ENCODE peak calls at places on chromosomes 6 and 20, in seven cellular contexts. One of them, this sample, is unnamed.
A peak's percentile ranks its signal among the peaks of the same experiment; 100 is the strongest.

GRCh38 chr6:165664553-165665383 is 1.7 kb upstream of the PDE10A start:
- DNase-seq in OCI-LY7: no peak
- DNase-seq in CD8-positive, alpha-beta T cell: no peak
- DNase-seq in PC-9: no peak
- DNase-seq in lung: no peak
- DNase-seq in Peyer's patch: no peak
- DNase-seq in upper lobe of right lung: no peak
- DNase-seq in this sample: no peak

GRCh38 chr6:99521557-99522286 is 6.5 kb upstream of the USP45 start:
- DNase-seq in Peyer's patch: no peak
- DNase-seq in upper lobe of right lung: no peak
- DNase-seq in OCI-LY7: no peak
- DNase-seq in CD8-positive, alpha-beta T cell: no peak
- DNase-seq in lung: peak; percentile 35
- DNase-seq in PC-9: peak; percentile 44
- DNase-seq in this sample: no peak

GRCh38 chr6:429515-430121 is 38.1 kb downstream of the IRF4 start:
- DNase-seq in OCI-LY7: no peak
- DNase-seq in upper lobe of right lung: no peak
- DNase-seq in CD8-positive, alpha-beta T cell: no peak
- DNase-seq in lung: no peak
- DNase-seq in PC-9: no peak
- DNase-seq in Peyer's patch: no peak
- DNase-seq in this sample: no peak

GRCh38 chr6:7557652-7558051 is 16.2 kb downstream of the DSP start:
- DNase-seq in OCI-LY7: no peak
- DNase-seq in PC-9: no peak
- DNase-seq in CD8-positive, alpha-beta T cell: no peak
- DNase-seq in Peyer's patch: no peak
- DNase-seq in lung: no peak
- DNase-seq in upper lobe of right lung: no peak
- DNase-seq in this sample: no peak

GRCh38 chr20:2751868-2752630 is 48.4 kb downstream of the CPXM1 start:
- DNase-seq in lung: no peak
- DNase-seq in PC-9: no peak
- DNase-seq in Peyer's patch: peak; percentile 58
- DNase-seq in OCI-LY7: no peak
- DNase-seq in CD8-positive, alpha-beta T cell: peak; percentile 70
- DNase-seq in upper lobe of right lung: peak; percentile 74
- DNase-seq in this sample: no peak

GRCh38 chr20:16115891-16116577 is 457.2 kb downstream of the KIF16B start:
- DNase-seq in upper lobe of right lung: no peak
- DNase-seq in OCI-LY7: no peak
- DNase-seq in PC-9: no peak
- DNase-seq in CD8-positive, alpha-beta T cell: no peak
- DNase-seq in lung: no peak
- DNase-seq in Peyer's patch: no peak
- DNase-seq in this sample: no peak

GRCh38 chr6:42120895-42121865 is 21.2 kb downstream of the C6orf132 start:
- DNase-seq in OCI-LY7: no peak
- DNase-seq in upper lobe of right lung: no peak
- DNase-seq in CD8-positive, alpha-beta T cell: no peak
- DNase-seq in lung: peak; percentile 54
- DNase-seq in Peyer's patch: peak; percentile 57
- DNase-seq in PC-9: peak; percentile 97
- DNase-seq in this sample: no peak

GRCh38 chr6:110828396-110828795 is 13.1 kb upstream of the CDK19 start:
- DNase-seq in lung: no peak
- DNase-seq in Peyer's patch: no peak
- DNase-seq in upper lobe of right lung: no peak
- DNase-seq in OCI-LY7: no peak
- DNase-seq in CD8-positive, alpha-beta T cell: no peak
- DNase-seq in PC-9: peak; percentile 97
- DNase-seq in this sample: no peak

GRCh38 chr6:36139431-36139830 is 9.1 kb downstream of the MAPK13 start:
- DNase-seq in lung: no peak
- DNase-seq in upper lobe of right lung: no peak
- DNase-seq in Peyer's patch: no peak
- DNase-seq in CD8-positive, alpha-beta T cell: no peak
- DNase-seq in PC-9: no peak
- DNase-seq in OCI-LY7: no peak
- DNase-seq in this sample: no peak

GRCh38 chr6:129667034-129667433 is 42.9 kb downstream of the ARHGAP18 start:
- DNase-seq in PC-9: no peak
- DNase-seq in CD8-positive, alpha-beta T cell: no peak
- DNase-seq in OCI-LY7: no peak
- DNase-seq in upper lobe of right lung: no peak
- DNase-seq in lung: no peak
- DNase-seq in Peyer's patch: no peak
- DNase-seq in this sample: no peak

GRCh38 chr6:32940656-32941411 is at the start of gene HLA-DMB:
- DNase-seq in Peyer's patch: peak; percentile 83
- DNase-seq in CD8-positive, alpha-beta T cell: peak; percentile 70
- DNase-seq in upper lobe of right lung: peak; percentile 66
- DNase-seq in OCI-LY7: peak; percentile 91
- DNase-seq in PC-9: peak; percentile 61
- DNase-seq in lung: peak; percentile 74
- DNase-seq in this sample: no peak

GRCh38 chr6:89375427-89375868 is 22.9 kb upstream of the UBE2J1 start:
- DNase-seq in upper lobe of right lung: peak; percentile 86
- DNase-seq in OCI-LY7: peak; percentile 81
- DNase-seq in CD8-positive, alpha-beta T cell: peak; percentile 75
- DNase-seq in Peyer's patch: peak; percentile 91
- DNase-seq in lung: peak; percentile 79
- DNase-seq in PC-9: peak; percentile 84
- DNase-seq in this sample: peak; percentile 19

GRCh38 chr20:49513009-49513408 is 30.5 kb upstream of the KCNB1 start:
- DNase-seq in CD8-positive, alpha-beta T cell: no peak
- DNase-seq in PC-9: peak; percentile 9
- DNase-seq in OCI-LY7: no peak
- DNase-seq in upper lobe of right lung: no peak
- DNase-seq in Peyer's patch: no peak
- DNase-seq in lung: no peak
- DNase-seq in this sample: no peak

GRCh38 chr6:79719248-79719975 is 88.3 kb downstream of the SH3BGRL2 start:
- DNase-seq in OCI-LY7: no peak
- DNase-seq in lung: no peak
- DNase-seq in PC-9: no peak
- DNase-seq in upper lobe of right lung: no peak
- DNase-seq in CD8-positive, alpha-beta T cell: no peak
- DNase-seq in Peyer's patch: no peak
- DNase-seq in this sample: no peak

GRCh38 chr6:113825776-113826175 is 31.4 kb upstream of the MARCKS start:
- DNase-seq in upper lobe of right lung: peak; percentile 65
- DNase-seq in OCI-LY7: no peak
- DNase-seq in lung: peak; percentile 35
- DNase-seq in Peyer's patch: peak; percentile 62
- DNase-seq in PC-9: no peak
- DNase-seq in CD8-positive, alpha-beta T cell: no peak
- DNase-seq in this sample: no peak

GRCh38 chr6:94468830-94469229 is 1049.5 kb upstream of the EPHA7 start:
- DNase-seq in upper lobe of right lung: no peak
- DNase-seq in OCI-LY7: no peak
- DNase-seq in CD8-positive, alpha-beta T cell: no peak
- DNase-seq in PC-9: no peak
- DNase-seq in lung: no peak
- DNase-seq in Peyer's patch: no peak
- DNase-seq in this sample: no peak

GRCh38 chr6:26234421-26235239 is 130.4 kb upstream of the BTN3A2 start:
- DNase-seq in CD8-positive, alpha-beta T cell: peak; percentile 84
- DNase-seq in OCI-LY7: peak; percentile 90
- DNase-seq in PC-9: peak; percentile 61
- DNase-seq in upper lobe of right lung: no peak
- DNase-seq in Peyer's patch: peak; percentile 93
- DNase-seq in lung: no peak
- DNase-seq in this sample: no peak

GRCh38 chr6:67131827-67132226 is 1424.8 kb upstream of the EYS start:
- DNase-seq in upper lobe of right lung: no peak
- DNase-seq in Peyer's patch: no peak
- DNase-seq in PC-9: no peak
- DNase-seq in OCI-LY7: no peak
- DNase-seq in CD8-positive, alpha-beta T cell: no peak
- DNase-seq in lung: no peak
- DNase-seq in this sample: no peak

GRCh38 chr6:33576668-33577067 is 3.4 kb downstream of the BAK1 start:
- DNase-seq in PC-9: no peak
- DNase-seq in CD8-positive, alpha-beta T cell: no peak
- DNase-seq in upper lobe of right lung: no peak
- DNase-seq in Peyer's patch: no peak
- DNase-seq in OCI-LY7: no peak
- DNase-seq in lung: no peak
- DNase-seq in this sample: no peak

GRCh38 chr20:20499469-20499868 is 131.6 kb downstream of the INSM1 start:
- DNase-seq in upper lobe of right lung: no peak
- DNase-seq in CD8-positive, alpha-beta T cell: no peak
- DNase-seq in lung: no peak
- DNase-seq in OCI-LY7: no peak
- DNase-seq in Peyer's patch: no peak
- DNase-seq in PC-9: no peak
- DNase-seq in this sample: no peak

GRCh38 chr20:20498081-20498861 is 130.4 kb downstream of the INSM1 start:
- DNase-seq in upper lobe of right lung: no peak
- DNase-seq in CD8-positive, alpha-beta T cell: no peak
- DNase-seq in OCI-LY7: no peak
- DNase-seq in PC-9: no peak
- DNase-seq in lung: no peak
- DNase-seq in Peyer's patch: no peak
- DNase-seq in this sample: no peak

GRCh38 chr20:20495719-20496474 is 128.0 kb downstream of the INSM1 start:
- DNase-seq in PC-9: no peak
- DNase-seq in OCI-LY7: no peak
- DNase-seq in lung: no peak
- DNase-seq in upper lobe of right lung: no peak
- DNase-seq in CD8-positive, alpha-beta T cell: no peak
- DNase-seq in Peyer's patch: no peak
- DNase-seq in this sample: no peak

GRCh38 chr20:20500312-20500711 is 132.4 kb downstream of the INSM1 start:
- DNase-seq in lung: no peak
- DNase-seq in upper lobe of right lung: no peak
- DNase-seq in Peyer's patch: no peak
- DNase-seq in PC-9: no peak
- DNase-seq in CD8-positive, alpha-beta T cell: no peak
- DNase-seq in OCI-LY7: no peak
- DNase-seq in this sample: no peak

DNA sequence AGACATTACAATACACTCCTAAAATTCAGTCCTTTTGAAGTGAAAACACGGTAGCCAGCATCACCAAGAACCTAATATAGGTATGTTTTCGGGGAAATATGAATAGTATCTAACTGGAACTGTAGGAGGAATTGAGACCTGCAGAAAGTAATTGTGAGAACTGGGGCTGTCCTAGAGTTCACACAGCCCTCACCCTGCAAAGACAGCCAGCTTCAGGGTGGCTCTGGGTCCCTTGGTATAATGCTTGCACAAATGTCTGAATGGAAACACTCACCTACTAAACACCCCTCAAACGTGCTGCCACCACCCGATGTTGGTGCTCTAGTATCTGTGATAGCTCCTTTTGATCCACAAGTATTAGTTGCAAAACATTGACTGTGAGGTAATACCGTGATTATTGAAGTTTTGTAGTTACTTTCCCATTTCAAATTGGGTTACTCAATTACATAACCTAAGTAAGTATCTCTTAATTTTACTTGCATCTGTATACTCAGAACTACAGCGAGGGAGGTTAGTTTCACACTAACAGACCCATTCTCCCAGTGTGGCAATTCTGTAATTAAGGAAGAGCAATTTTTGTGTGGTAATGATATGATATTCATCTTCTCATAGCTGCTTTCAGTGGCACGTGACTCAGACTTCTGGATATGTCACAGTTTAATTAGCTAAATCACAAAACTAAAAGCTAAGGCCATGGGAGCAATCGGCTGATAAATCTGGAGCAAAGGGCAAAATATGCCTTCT is 129.5 kb downstream of the INSM1 start:
- DNase-seq in OCI-LY7: no peak
- DNase-seq in PC-9: no peak
- DNase-seq in Peyer's patch: no peak
- DNase-seq in lung: no peak
- DNase-seq in upper lobe of right lung: no peak
- DNase-seq in CD8-positive, alpha-beta T cell: no peak
- DNase-seq in this sample: no peak
- H3K4me1 ChIP-seq in OCI-LY7: no peaks in the 10 kb centered on the region
- H3K4me1 ChIP-seq in PC-9: no peaks in the 10 kb centered on the region
- H3K4me1 ChIP-seq in Peyer's patch: no peaks in the 10 kb centered on the region
- H3K4me1 ChIP-seq in lung: no peaks in the 10 kb centered on the region
- H3K4me1 ChIP-seq in upper lobe of right lung: peaks cover 8% of the 10 kb centered on the region
- H3K4me1 ChIP-seq in CD8-positive, alpha-beta T cell: no peaks in the 10 kb centered on the region
- H3K4me1 ChIP-seq in this sample: peaks cover 8% of the 10 kb centered on the region

DNA sequence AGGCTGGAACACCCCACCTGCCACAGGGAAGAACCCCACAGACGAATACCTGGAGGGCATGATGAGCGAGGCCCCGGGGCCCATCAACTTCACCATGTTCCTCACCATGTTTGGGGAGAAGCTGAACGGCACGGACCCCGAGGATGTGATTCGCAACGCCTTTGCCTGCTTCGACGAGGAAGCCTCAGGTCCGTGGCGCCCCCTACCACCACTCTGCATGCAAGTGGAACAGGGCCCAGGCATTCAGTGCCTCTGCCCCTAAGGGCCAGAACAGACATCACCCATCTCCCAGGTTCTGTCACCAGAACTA is 6.6 kb downstream of the MYL9 start:
- DNase-seq in CD8-positive, alpha-beta T cell: no peak
- DNase-seq in Peyer's patch: no peak
- DNase-seq in upper lobe of right lung: no peak
- DNase-seq in lung: no peak
- DNase-seq in PC-9: no peak
- DNase-seq in OCI-LY7: peak; percentile 29
- DNase-seq in this sample: no peak
- TF ChIP-seq CTCF in CD8-positive, alpha-beta T cell: no peak
- TF ChIP-seq CTCF in Peyer's patch: no peak
- TF ChIP-seq CTCF in upper lobe of right lung: peak; percentile 7
- TF ChIP-seq CTCF in lung: no peak
- TF ChIP-seq CTCF in PC-9: no peak
- TF ChIP-seq CTCF in OCI-LY7: peak; percentile 55
- TF ChIP-seq CTCF in this sample: no peak

DNA sequence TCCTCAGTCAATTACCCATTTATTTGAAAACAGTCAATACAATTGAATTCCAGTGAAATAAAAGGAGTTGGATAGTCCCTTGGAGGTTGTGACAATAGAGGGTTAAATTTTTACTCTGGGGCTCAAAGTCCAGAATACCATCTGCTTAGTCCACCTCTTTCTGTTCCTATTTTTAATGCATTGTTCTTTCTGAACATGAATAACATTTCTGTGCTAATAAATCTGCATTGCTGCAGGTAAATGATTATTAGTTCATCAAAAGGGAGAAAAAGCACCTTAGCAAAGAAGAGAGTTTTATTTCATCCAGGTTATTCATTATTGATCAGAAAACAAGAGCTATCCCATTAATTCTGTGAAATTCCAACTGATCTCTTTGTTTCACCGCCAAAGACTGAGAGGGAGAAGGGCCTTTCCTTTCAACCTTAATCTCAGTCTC is 166.1 kb upstream of the OLIG3 start:
- DNase-seq in lung: no peak
- DNase-seq in upper lobe of right lung: no peak
- DNase-seq in Peyer's patch: no peak
- DNase-seq in CD8-positive, alpha-beta T cell: no peak
- DNase-seq in PC-9: no peak
- DNase-seq in OCI-LY7: no peak
- DNase-seq in this sample: no peak
- H3K4me1 ChIP-seq in lung: no peaks in the 10 kb centered on the region
- H3K4me1 ChIP-seq in upper lobe of right lung: no peaks in the 10 kb centered on the region
- H3K4me1 ChIP-seq in Peyer's patch: no peaks in the 10 kb centered on the region
- H3K4me1 ChIP-seq in CD8-positive, alpha-beta T cell: no peaks in the 10 kb centered on the region
- H3K4me1 ChIP-seq in PC-9: peaks cover 31% of the 10 kb centered on the region
- H3K4me1 ChIP-seq in OCI-LY7: peaks cover 4% of the 10 kb centered on the region
- H3K4me1 ChIP-seq in this sample: no peaks in the 10 kb centered on the region

GRCh38 chr20:44717986-44718385 is 2.8 kb downstream of the CCN5 start:
- DNase-seq in upper lobe of right lung: no peak
- DNase-seq in lung: no peak
- DNase-seq in OCI-LY7: no peak
- DNase-seq in CD8-positive, alpha-beta T cell: no peak
- DNase-seq in PC-9: no peak
- DNase-seq in Peyer's patch: no peak
- DNase-seq in this sample: no peak
- TF ChIP-seq CTCF in upper lobe of right lung: peak; percentile 23
- TF ChIP-seq CTCF in lung: no peak
- TF ChIP-seq CTCF in OCI-LY7: peak; percentile 45
- TF ChIP-seq CTCF in CD8-positive, alpha-beta T cell: no peak
- TF ChIP-seq CTCF in PC-9: no peak
- TF ChIP-seq CTCF in Peyer's patch: peak; percentile 24
- TF ChIP-seq CTCF in this sample: no peak

This sample was measured in esophagus squamous epithelium.